ENCODE peak calls at places on chromosome 4, in six cellular contexts. M, L, I, R, B and T are unnamed samples.

GRCh38 chr4:15695240-15695699 is 7.6 kb upstream of the BST1 start:
- DNase-seq in I (no peak), L (peak), R (no peak), B (no peak), M (no peak), T (no peak)

GRCh38 chr4:26964994-26965393 is 104.4 kb downstream of the STIM2 start:
- DNase-seq in R (no peak), I (no peak), L (no peak), B (no peak), M (no peak), T (no peak)

GRCh38 chr4:131635191-131635590 is 1513.9 kb upstream of the PCDH10 start:
- DNase-seq in R (no peak), M (no peak), I (no peak), B (no peak), L (no peak), T (no peak)

GRCh38 chr4:17323619-17324400 is 188.1 kb downstream of the QDPR start:
- DNase-seq in I (no peak), M (no peak), L (no peak), R (no peak), B (no peak), T (no peak)

GRCh38 chr4:38531126-38531737 is 132.8 kb upstream of the KLF3 start:
- DNase-seq in I (no peak), R (no peak), B (peak), L (no peak), M (no peak), T (no peak)

GRCh38 chr4:57129477-57129876 is 19.3 kb upstream of the IGFBP7 start:
- DNase-seq in L (no peak), R (no peak), M (no peak), B (no peak), I (no peak), T (no peak)

GRCh38 chr4:83905952-83906351 is 370.0 kb downstream of the GPAT3 start:
- DNase-seq in L (no peak), I (no peak), R (peak), B (no peak), M (no peak), T (no peak)

GRCh38 chr4:148166132-148166531 is 276.1 kb downstream of the NR3C2 start:
- DNase-seq in I (no peak), L (no peak), M (no peak), B (no peak), R (no peak), T (no peak)

GRCh38 chr4:44760142-44760898 is 34.0 kb upstream of the GNPDA2 start:
- DNase-seq in M (no peak), L (peak), I (peak), R (peak), B (peak), T (no peak)

GRCh38 chr4:127782025-127782274 is 172 bp upstream of the HSPA4L start:
- DNase-seq in B (peak), L (peak), M (peak), I (peak), R (no peak), T (peak)

GRCh38 chr4:57854748-57855147 is 744.6 kb upstream of the IGFBP7 start:
- DNase-seq in L (no peak), I (no peak), B (no peak), R (no peak), M (no peak), T (no peak)

GRCh38 chr4:161664740-161665139 is 499.1 kb downstream of the FSTL5 start:
- DNase-seq in R (no peak), L (no peak), I (no peak), B (no peak), M (no peak), T (no peak)

GRCh38 chr4:77911091-77911490 is 48.5 kb downstream of the MRPL1 start:
- DNase-seq in M (no peak), R (no peak), B (no peak), L (no peak), I (no peak), T (no peak)

GRCh38 chr4:151865327-151865726 is 104.5 kb upstream of the GATB start:
- DNase-seq in B (peak), I (no peak), L (no peak), M (no peak), R (no peak), T (no peak)

GRCh38 chr4:137949746-137950145 is 292.4 kb downstream of the SLC7A11 start:
- DNase-seq in R (no peak), L (no peak), M (no peak), B (no peak), I (no peak), T (no peak)

GRCh38 chr4:115678425-115678941 is 565.1 kb upstream of the NDST4 start:
- DNase-seq in B (no peak), R (no peak), I (no peak), L (no peak), M (no peak), T (no peak)

GRCh38 chr4:70559216-70559830 is 32.7 kb upstream of the AMBN start:
- DNase-seq in M (no peak), R (peak), B (peak), I (peak), L (peak), T (no peak)

GRCh38 chr4:78659264-78659663 is 107.7 kb downstream of the ANXA3 start:
- DNase-seq in I (no peak), B (no peak), M (no peak), L (no peak), R (no peak), T (no peak)

GRCh38 chr4:143668930-143669553 is 31.4 kb downstream of the FREM3 start:
- DNase-seq in B (no peak), I (no peak), R (no peak), M (no peak), L (no peak), T (peak)

GRCh38 chr4:158729716-158730559 is 6.7 kb upstream of the PPID start:
- DNase-seq in I (no peak), L (peak), M (no peak), R (peak), B (peak), T (peak)

GRCh38 chr4:62709618-62710252 is 1509.6 kb downstream of the ADGRL3 start:
- DNase-seq in B (peak), L (no peak), M (no peak), I (peak), R (peak), T (no peak)

GRCh38 chr4:174041555-174042110 is 241.8 kb downstream of the FBXO8 start:
- DNase-seq in L (no peak), B (no peak), R (no peak), M (peak), I (no peak), T (no peak)

GRCh38 chr4:6901669-6902317 is 7.8 kb upstream of the TBC1D14 start:
- DNase-seq in L (no peak), I (no peak), R (no peak), M (no peak), B (no peak), T (no peak)

GRCh38 chr4:130545596-130545995 is 1449.6 kb downstream of the C4orf33 start:
- DNase-seq in B (no peak), M (no peak), R (no peak), L (no peak), I (no peak), T (no peak)

GRCh38 chr4:143253156-143253555 is 68.4 kb downstream of the USP38 start:
- DNase-seq in M (no peak), R (no peak), B (no peak), I (no peak), L (no peak), T (no peak)

GRCh38 chr4:156765277-156765676 is 206.3 kb downstream of the PDGFC start:
- DNase-seq in B (no peak), I (no peak), M (no peak), R (peak), L (no peak), T (no peak)

GRCh38 chr4:185304944-185305690 is 90.6 kb downstream of the LRP2BP start:
- DNase-seq in B (peak), I (no peak), L (no peak), M (peak), R (peak), T (peak)

GRCh38 chr4:110484029-110484428 is 8.1 kb downstream of the ENPEP start:
- DNase-seq in M (no peak), I (no peak), R (no peak), B (no peak), L (no peak), T (peak)

GRCh38 chr4:81465668-81466357 is 5.9 kb downstream of the RASGEF1B start:
- DNase-seq in R (no peak), M (no peak), L (no peak), B (no peak), I (no peak), T (no peak)

GRCh38 chr4:153798436-153798835 is 9.6 kb upstream of the SFRP2 start:
- DNase-seq in I (no peak), L (no peak), B (no peak), R (no peak), M (no peak), T (no peak)

GRCh38 chr4:112975567-112976355 is 73.7 kb upstream of the ANK2 start:
- DNase-seq in L (no peak), M (no peak), B (no peak), I (no peak), R (no peak), T (no peak)

GRCh38 chr4:147843162-147843561 is 111.3 kb downstream of the ARHGAP10 start:
- DNase-seq in M (no peak), B (no peak), R (peak), L (peak), I (peak), T (no peak)

GRCh38 chr4:56937262-56937661 is 29.6 kb downstream of the REST start:
- DNase-seq in M (no peak), R (no peak), B (no peak), L (no peak), I (no peak), T (no peak)

GRCh38 chr4:138449938-138450337 is 207.8 kb upstream of the SLC7A11 start:
- DNase-seq in I (no peak), R (no peak), M (no peak), L (no peak), B (peak), T (no peak)

GRCh38 chr4:76410621-76411020 is 10.3 kb downstream of the CCDC158 start:
- DNase-seq in B (no peak), I (no peak), L (no peak), R (no peak), M (no peak), T (no peak)
- TF ChIP-seq CHD2 in B (no peak), I (no peak), L (no peak), R (no peak), M (no peak), T (no peak)

GRCh38 chr4:39898015-39898414 is 79.7 kb downstream of the PDS5A start:
- DNase-seq in L (no peak), R (no peak), M (no peak), B (no peak), I (no peak), T (no peak)
- TF ChIP-seq CHD2 in L (no peak), R (no peak), M (no peak), B (no peak), I (no peak), T (no peak)

GRCh38 chr4:118942465-118942864 is 53.8 kb downstream of the SYNPO2 start:
- DNase-seq in I (no peak), B (peak), M (no peak), R (no peak), L (no peak), T (no peak)
- TF ChIP-seq CHD2 in I (no peak), B (no peak), M (no peak), R (no peak), L (no peak), T (no peak)

GRCh38 chr4:145531193-145531592 is 49.5 kb downstream of the SMAD1 start:
- DNase-seq in B (peak), I (no peak), L (no peak), M (no peak), R (no peak), T (no peak)
- TF ChIP-seq CHD2 in B (peak), I (no peak), L (no peak), M (no peak), R (no peak), T (no peak)

GRCh38 chr4:88738146-88738545 is 40.5 kb upstream of the NAP1L5 start:
- DNase-seq in B (no peak), R (no peak), I (no peak), L (no peak), M (no peak), T (no peak)

GRCh38 chr4:88735554-88735953 is 37.9 kb upstream of the NAP1L5 start:
- DNase-seq in I (no peak), M (no peak), L (no peak), R (no peak), B (no peak), T (no peak)

GRCh38 chr4:88738714-88739366 is 41.2 kb upstream of the NAP1L5 start:
- DNase-seq in L (no peak), B (no peak), I (no peak), M (peak), R (no peak), T (no peak)

GRCh38 chr4:88736264-88736663 is 38.6 kb upstream of the NAP1L5 start:
- DNase-seq in B (no peak), L (no peak), I (no peak), M (no peak), R (no peak), T (no peak)

DNA sequence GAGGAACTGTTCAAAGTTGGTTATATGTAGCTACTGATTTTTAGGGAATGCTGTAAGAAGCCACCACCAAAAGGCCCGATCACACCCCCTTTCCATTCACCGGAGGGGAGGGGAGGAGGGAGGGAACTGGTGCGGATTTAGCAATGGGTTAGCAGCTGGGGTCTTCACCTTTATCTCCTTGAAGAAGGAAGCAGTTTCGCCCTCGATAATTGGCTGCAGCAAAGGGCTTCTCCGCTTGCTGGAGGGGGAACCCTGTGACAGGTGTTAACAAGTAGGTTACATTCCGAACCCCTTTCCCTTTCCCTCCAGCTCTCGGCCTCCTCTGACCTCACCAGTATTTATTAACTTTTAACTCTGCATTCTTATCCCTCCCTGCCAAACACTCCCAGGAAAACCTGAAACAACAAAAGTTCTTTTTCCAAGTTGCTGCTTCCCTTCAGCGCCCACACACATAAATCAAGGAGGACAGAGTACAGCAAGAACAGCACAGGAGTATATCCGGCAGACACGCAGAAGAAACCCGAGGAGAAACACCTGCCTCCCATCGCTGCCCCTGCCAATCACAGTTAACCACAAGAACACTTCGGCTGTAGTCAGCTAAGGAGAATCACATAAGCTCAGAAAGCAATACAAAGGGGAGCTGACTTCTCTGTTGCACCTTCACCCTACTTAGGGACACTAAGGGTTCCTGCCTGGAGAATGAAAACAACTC is 39.8 kb upstream of the NAP1L5 start:
- DNase-seq in R (no peak), I (no peak), M (no peak), B (no peak), L (no peak), T (peak)
- TF ChIP-seq CHD2 in R (no peak), I (no peak), M (no peak), B (no peak), L (no peak), T (no peak)

DNA sequence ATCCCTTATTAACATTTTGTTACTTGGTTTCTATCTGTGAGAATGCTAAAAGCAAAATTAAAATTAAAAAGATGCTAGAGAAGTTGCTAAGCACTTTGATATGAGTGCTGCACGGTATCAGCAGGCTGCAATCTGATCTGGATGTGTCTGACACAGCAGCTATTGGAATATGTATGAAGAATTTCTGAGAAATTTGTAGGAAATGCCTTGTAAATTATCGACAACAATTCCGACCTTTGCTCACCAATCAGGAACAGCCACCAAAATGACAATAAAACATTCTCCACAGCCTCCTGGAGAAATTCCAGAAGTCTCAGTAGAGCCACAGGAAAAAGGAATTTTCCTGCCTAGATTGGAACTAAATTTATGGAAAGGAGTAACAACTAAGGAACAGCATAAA is 82.5 kb downstream of the TIGD2 start:
- DNase-seq in L (no peak), M (no peak), I (no peak), R (no peak), B (no peak), T (no peak)
- TF ChIP-seq CHD2 in L (no peak), M (no peak), I (no peak), R (no peak), B (no peak), T (no peak)

GRCh38 chr4:1565598-1566295 is 118.4 kb downstream of the FAM53A start:
- DNase-seq in I (no peak), R (no peak), M (no peak), L (no peak), B (no peak), T (no peak)
- TF ChIP-seq CHD2 in I (no peak), R (no peak), M (no peak), L (no peak), B (no peak), T (no peak)

GRCh38 chr4:184269879-184270430 is 52.3 kb upstream of the ENPP6 start:
- DNase-seq in M (no peak), L (no peak), I (no peak), R (no peak), B (no peak), T (no peak)
- TF ChIP-seq CHD2 in M (no peak), L (no peak), I (no peak), R (no peak), B (no peak), T (no peak)